ENCODE peak calls at places on chromosome 6, in four cellular contexts. S is GM20000, Q is heart left ventricle, G is breast epithelium. K is an unnamed sample.

GRCh38 chr6:124964764-124965105 is 2.5 kb downstream of the RNF217 start:
- DNase-seq in S (no peak), Q (no peak), G (no peak), K (no peak)

GRCh38 chr6:116561377-116562018 is 7.9 kb downstream of the CALHM4 start:
- DNase-seq in S (peak), Q (peak), G (peak), K (peak)

GRCh38 chr6:151004415-151005024 is 139.0 kb downstream of the MTHFD1L start:
- DNase-seq in S (no peak), Q (peak), G (no peak), K (peak)

GRCh38 chr6:1267057-1267732 is 44.7 kb upstream of the FOXQ1 start:
- DNase-seq in S (no peak), Q (no peak), G (no peak), K (no peak)

GRCh38 chr6:44704240-44705150 is 317.0 kb downstream of the CDC5L start:
- DNase-seq in S (peak), Q (no peak), G (no peak), K (peak)

GRCh38 chr6:40950986-40951730 is 87.9 kb downstream of the UNC5CL start:
- DNase-seq in S (no peak), Q (no peak), G (no peak), K (no peak)

GRCh38 chr6:47047479-47048411 is 5.6 kb upstream of the ADGRF1 start:
- DNase-seq in S (peak), Q (peak), G (peak), K (peak)

GRCh38 chr6:65900928-65901327 is 193.9 kb upstream of the EYS start:
- DNase-seq in S (no peak), Q (no peak), G (no peak), K (no peak)

GRCh38 chr6:3468585-3468984 is 11.7 kb upstream of the SLC22A23 start:
- DNase-seq in S (no peak), Q (no peak), G (no peak), K (no peak)

GRCh38 chr6:158481612-158482473 is 78.0 kb upstream of the TMEM181 start:
- DNase-seq in S (no peak), Q (no peak), G (no peak), K (no peak)

GRCh38 chr6:137827977-137828815 is 38.9 kb upstream of the TNFAIP3 start:
- DNase-seq in S (peak), Q (no peak), G (no peak), K (no peak)

GRCh38 chr6:87078983-87079616 is 15.8 kb downstream of the CGA start:
- DNase-seq in S (peak), Q (peak), G (peak), K (peak)

GRCh38 chr6:51495016-51495805 is 592.2 kb downstream of the PKHD1 start:
- DNase-seq in S (no peak), Q (no peak), G (peak), K (no peak)

GRCh38 chr6:105164418-105164817 is 15.4 kb downstream of the POPDC3 start:
- DNase-seq in S (no peak), Q (no peak), G (no peak), K (no peak)

GRCh38 chr6:91142154-91142553 is 555.3 kb upstream of the MAP3K7 start:
- DNase-seq in S (no peak), Q (no peak), G (no peak), K (no peak)

GRCh38 chr6:55185144-55185543 is 10.8 kb downstream of the HCRTR2 start:
- DNase-seq in S (no peak), Q (no peak), G (no peak), K (no peak)

GRCh38 chr6:158059108-158059507 is 77.4 kb downstream of the SYNJ2 start:
- DNase-seq in S (no peak), Q (no peak), G (no peak), K (no peak)

GRCh38 chr6:36735110-36735971 is 37.7 kb downstream of the RAB44 start:
- DNase-seq in S (peak), Q (peak), G (peak), K (peak)

GRCh38 chr6:118618676-118619377 is 32.6 kb downstream of the CEP85L start:
- DNase-seq in S (peak), Q (peak), G (no peak), K (peak)

GRCh38 chr6:71468038-71468437 is 179.4 kb downstream of the OGFRL1 start:
- DNase-seq in S (no peak), Q (no peak), G (no peak), K (no peak)

GRCh38 chr6:132948889-132949288 is 134.5 kb downstream of the RPS12 start:
- DNase-seq in S (no peak), Q (no peak), G (no peak), K (no peak)

GRCh38 chr6:160998217-160998616 is 6.6 kb downstream of the MAP3K4 start:
- DNase-seq in S (no peak), Q (no peak), G (no peak), K (no peak)

GRCh38 chr6:3769610-3770009 is 18.1 kb upstream of the PXDC1 start:
- DNase-seq in S (no peak), Q (no peak), G (no peak), K (no peak)

GRCh38 chr6:364609-365540 is 26.7 kb upstream of the IRF4 start:
- DNase-seq in S (peak), Q (peak), G (no peak), K (peak)

GRCh38 chr6:33607126-33607783 is 13.9 kb upstream of the ITPR3 start:
- DNase-seq in S (no peak), Q (no peak), G (no peak), K (no peak)

GRCh38 chr6:41600499-41601247 is 37.6 kb upstream of the MDFI start:
- DNase-seq in S (no peak), Q (no peak), G (no peak), K (no peak)

GRCh38 chr6:16803294-16804006 is 42.2 kb upstream of the ATXN1 start:
- DNase-seq in S (no peak), Q (peak), G (no peak), K (no peak)

GRCh38 chr6:16239090-16239797 is 857 bp downstream of the GMPR start:
- DNase-seq in S (peak), Q (peak), G (no peak), K (peak)

GRCh38 chr6:48826884-48827701 is 636.0 kb downstream of the MMUT start:
- DNase-seq in S (no peak), Q (no peak), G (no peak), K (no peak)

GRCh38 chr6:160765412-160765811 is 63.4 kb downstream of the PLG start:
- DNase-seq in S (no peak), Q (no peak), G (no peak), K (no peak)

GRCh38 chr6:7073810-7074525 is 33.8 kb upstream of the RREB1 start:
- DNase-seq in S (peak), Q (peak), G (no peak), K (peak)

GRCh38 chr6:2793491-2794151 is 28.4 kb downstream of the WRNIP1 start:
- DNase-seq in S (no peak), Q (no peak), G (peak), K (no peak)

GRCh38 chr6:7523922-7524321 is 17.5 kb upstream of the DSP start:
- DNase-seq in S (no peak), Q (no peak), G (no peak), K (no peak)

GRCh38 chr6:43944908-43945777 is 175.1 kb downstream of the VEGFA start:
- DNase-seq in S (no peak), Q (no peak), G (no peak), K (no peak)

GRCh38 chr6:33430991-33431879 is 11.4 kb downstream of the SYNGAP1 start:
- DNase-seq in S (peak), Q (peak), G (no peak), K (peak)

GRCh38 chr6:157014871-157015270 is 237.7 kb downstream of the ARID1B start:
- DNase-seq in S (no peak), Q (no peak), G (no peak), K (no peak)

GRCh38 chr6:157323114-157323923 is at the start of gene TMEM242:
- DNase-seq in S (peak), Q (peak), G (peak), K (peak)

GRCh38 chr6:17987576-17988421 is at the start of gene KIF13A:
- DNase-seq in S (peak), Q (peak), G (peak), K (peak)
- TF ChIP-seq CTCF in S (peak), Q (no peak), G (no peak), K (peak)

GRCh38 chr6:165985926-165986646 is 181.6 kb downstream of the TBXT start:
- DNase-seq in S (no peak), Q (no peak), G (no peak), K (no peak)

GRCh38 chr6:165988306-165988756 is 179.3 kb downstream of the TBXT start:
- DNase-seq in S (no peak), Q (no peak), G (no peak), K (no peak)

GRCh38 chr6:165986647-165987482 is 180.8 kb downstream of the TBXT start:
- DNase-seq in S (no peak), Q (no peak), G (no peak), K (no peak)

GRCh38 chr6:165988757-165989456 is 178.7 kb downstream of the TBXT start:
- DNase-seq in S (no peak), Q (no peak), G (no peak), K (no peak)

GRCh38 chr6:165987483-165988305 is 180.0 kb downstream of the TBXT start:
- DNase-seq in S (no peak), Q (peak), G (no peak), K (no peak)
- TF ChIP-seq CTCF in S (no peak), Q (no peak), G (no peak), K (no peak)

GRCh38 chr6:134328138-134328537 is 10.2 kb upstream of the SGK1 start:
- DNase-seq in S (no peak), Q (no peak), G (no peak), K (no peak)
- TF ChIP-seq CTCF in S (no peak), Q (no peak), G (no peak), K (no peak)

GRCh38 chr6:26307830-26308229 is 57.2 kb upstream of the BTN3A2 start:
- DNase-seq in S (no peak), Q (no peak), G (no peak), K (no peak)
- TF ChIP-seq CTCF in S (no peak), Q (no peak), G (no peak), K (no peak)

GRCh38 chr6:110999634-111000270 is 17.9 kb downstream of the RPF2 start:
- DNase-seq in S (no peak), Q (no peak), G (no peak), K (no peak)
- TF ChIP-seq CTCF in S (no peak), Q (peak), G (peak), K (peak)

GRCh38 chr6:129497591-129498555 is 212.1 kb downstream of the ARHGAP18 start:
- DNase-seq in S (no peak), Q (no peak), G (no peak), K (no peak)
- TF ChIP-seq CTCF in S (no peak), Q (no peak), G (no peak), K (no peak)

DNA sequence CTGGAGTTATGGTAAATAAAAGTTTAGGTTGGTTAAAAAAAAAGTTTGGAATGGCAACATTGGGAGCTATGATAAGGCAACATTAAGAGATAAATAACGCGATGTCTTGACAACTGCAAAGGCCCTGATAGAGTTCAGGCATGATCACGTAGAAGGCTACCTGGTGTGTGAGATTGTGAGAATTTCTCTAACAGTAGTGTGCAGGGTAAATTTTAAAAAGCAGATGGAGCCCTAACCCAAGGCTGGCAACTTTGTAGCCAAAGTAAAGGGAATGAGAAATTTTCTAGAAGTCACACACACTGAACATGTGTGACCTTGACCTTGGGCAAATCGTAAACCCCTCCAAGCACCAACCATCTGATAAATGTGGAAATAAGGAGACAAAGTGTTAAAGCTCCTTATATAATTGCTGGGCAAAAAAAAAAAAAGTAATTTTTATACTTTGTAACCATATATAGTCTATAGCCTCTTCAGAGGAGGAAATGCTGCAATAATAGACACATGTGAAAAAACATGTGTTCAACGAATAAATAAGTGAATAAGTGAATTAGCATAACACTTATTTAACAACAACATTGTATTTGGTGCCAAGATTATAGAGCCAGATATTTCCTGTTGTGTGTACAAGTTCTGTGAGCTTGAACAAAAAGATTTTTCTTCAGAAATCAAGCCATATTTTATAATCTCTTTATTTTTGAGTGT is 18.2 kb downstream of the KCNQ5 start:
- DNase-seq in S (no peak), Q (no peak), G (no peak), K (no peak)
- TF ChIP-seq CTCF in S (no peak), Q (no peak), G (no peak), K (peak)

DNA sequence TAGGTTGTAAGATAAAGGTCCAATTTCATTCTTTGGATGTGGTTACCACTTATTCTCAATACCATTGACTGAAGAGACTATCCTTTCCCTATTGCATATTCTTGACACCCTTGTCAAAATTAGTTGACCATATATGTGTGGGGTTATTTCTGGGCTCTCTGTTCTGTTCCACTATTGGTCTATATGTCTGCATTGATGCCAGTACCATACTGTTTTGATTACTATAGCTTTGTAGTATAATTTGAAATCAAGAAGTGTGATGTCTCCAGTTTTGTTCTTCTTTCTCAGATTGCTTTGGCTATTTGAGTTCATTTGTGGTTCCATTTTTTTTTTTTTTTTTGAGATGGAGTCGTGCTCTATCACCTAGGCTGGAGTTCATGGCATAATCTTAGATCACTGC is 8.1 kb upstream of the LRP11 start:
- DNase-seq in S (no peak), Q (no peak), G (no peak), K (no peak)
- TF ChIP-seq CTCF in S (no peak), Q (no peak), G (no peak), K (no peak)

GRCh38 chr6:31547727-31548422 is 467 bp downstream of the NFKBIL1 start:
- DNase-seq in S (no peak), Q (no peak), G (no peak), K (no peak)

GRCh38 chr6:31545291-31545690 is 1.1 kb downstream of the ATP6V1G2 start:
- DNase-seq in S (no peak), Q (no peak), G (no peak), K (no peak)

GRCh38 chr6:31546339-31546961 is at the start of gene ATP6V1G2:
- DNase-seq in S (peak), Q (peak), G (peak), K (peak)

GRCh38 chr6:31548423-31548873 is 1.0 kb downstream of the NFKBIL1 start:
- DNase-seq in S (no peak), Q (no peak), G (no peak), K (no peak)

DNA sequence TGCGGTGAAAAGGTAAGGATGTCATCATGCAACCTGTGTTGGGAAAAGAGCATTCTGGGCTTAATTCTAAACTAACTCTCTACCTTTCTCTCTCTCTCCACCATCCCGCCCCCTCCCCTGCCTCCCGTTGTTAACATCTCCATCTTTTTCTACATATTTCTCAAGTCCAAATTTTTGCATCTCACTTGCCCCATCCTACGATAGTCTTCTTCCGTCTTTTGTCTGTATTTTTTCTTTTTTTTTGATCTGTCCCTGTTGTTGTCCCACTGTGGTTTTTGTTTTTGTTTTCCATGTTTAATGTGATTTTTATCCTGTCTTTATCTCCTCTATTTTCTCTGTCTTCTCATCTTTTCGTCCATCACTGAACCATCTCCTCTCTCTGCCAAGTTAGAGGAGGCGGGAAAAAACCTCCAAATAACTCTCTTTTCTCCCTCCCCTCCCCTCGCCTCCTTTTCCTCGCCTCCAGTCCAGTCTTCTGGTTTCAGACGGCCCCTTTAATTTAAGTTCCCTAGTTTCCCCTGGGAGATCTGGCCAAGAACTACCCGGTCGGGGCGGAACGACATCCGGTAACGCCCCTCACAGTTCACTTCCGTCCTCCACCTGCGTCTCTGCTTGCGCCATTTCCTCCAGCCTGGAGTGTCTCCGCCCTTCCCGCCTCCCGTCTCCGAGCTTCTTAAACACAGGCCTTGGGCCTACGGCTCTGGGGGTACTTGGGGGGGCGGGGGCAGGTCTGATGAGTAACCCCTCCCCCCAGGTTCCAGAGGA is at the start of gene NFKBIL1:
- DNase-seq in S (peak), Q (peak), G (peak), K (peak)
- TF ChIP-seq CTCF in S (no peak), Q (peak), G (no peak), K (no peak)

K was measured in GM13976.